ENCODE peak calls at places on chromosome 6, in six cellular contexts. R is GM12878, P is A549, W is K562, J is IMR-90, E is HepG2. Z is an unnamed sample.

GRCh38 chr6:128417698-128418097 is 102.7 kb downstream of the PTPRK start:
- DNase-seq in R (no peak), P (no peak), W (no peak), J (no peak), E (no peak), Z (no peak)

GRCh38 chr6:139531148-139531547 is 156.7 kb upstream of the CITED2 start:
- DNase-seq in R (no peak), P (no peak), W (peak), J (peak), E (no peak), Z (no peak)

GRCh38 chr6:154874684-154875594 is 120.2 kb upstream of the TIAM2 start:
- DNase-seq in R (no peak), P (no peak), W (no peak), J (no peak), E (peak), Z (no peak)

GRCh38 chr6:167840160-167840525 is 13.4 kb downstream of the AFDN start:
- DNase-seq in R (no peak), P (no peak), W (no peak), J (no peak), E (no peak), Z (no peak)

GRCh38 chr6:112480551-112480950 is 133.4 kb downstream of the RFPL4B start:
- DNase-seq in R (no peak), P (no peak), W (no peak), J (peak), E (no peak), Z (no peak)

GRCh38 chr6:105818505-105818904 is 267.6 kb upstream of the PRDM1 start:
- DNase-seq in R (no peak), P (no peak), W (no peak), J (no peak), E (no peak), Z (no peak)

GRCh38 chr6:148501178-148501590 is 158.5 kb downstream of the SASH1 start:
- DNase-seq in R (no peak), P (no peak), W (no peak), J (peak), E (no peak), Z (no peak)

GRCh38 chr6:41637179-41638001 is 878 bp upstream of the MDFI start:
- DNase-seq in R (no peak), P (no peak), W (no peak), J (no peak), E (no peak), Z (peak)

GRCh38 chr6:140445474-140446004 is 1071.1 kb upstream of the CITED2 start:
- DNase-seq in R (no peak), P (no peak), W (no peak), J (peak), E (no peak), Z (no peak)

GRCh38 chr6:160733045-160733646 is 31.1 kb downstream of the PLG start:
- DNase-seq in R (no peak), P (peak), W (peak), J (peak), E (peak), Z (peak)

GRCh38 chr6:33375143-33375649 is 16.4 kb upstream of the KIFC1 start:
- DNase-seq in R (no peak), P (no peak), W (no peak), J (peak), E (no peak), Z (peak)

GRCh38 chr6:42970859-42971612 is 7.9 kb downstream of the PEX6 start:
- DNase-seq in R (no peak), P (no peak), W (peak), J (peak), E (peak), Z (no peak)

GRCh38 chr6:108030223-108030622 is 44.3 kb downstream of the OSTM1 start:
- DNase-seq in R (no peak), P (no peak), W (no peak), J (no peak), E (peak), Z (no peak)

GRCh38 chr6:138446821-138447220 is 42.8 kb downstream of the HEBP2 start:
- DNase-seq in R (no peak), P (no peak), W (no peak), J (no peak), E (no peak), Z (no peak)

GRCh38 chr6:74734901-74735300 is 471.0 kb downstream of the COL12A1 start:
- DNase-seq in R (no peak), P (no peak), W (no peak), J (no peak), E (no peak), Z (no peak)

GRCh38 chr6:113529191-113529590 is 328.0 kb upstream of the MARCKS start:
- DNase-seq in R (no peak), P (no peak), W (no peak), J (peak), E (no peak), Z (peak)

GRCh38 chr6:34985236-34985635 is 96.2 kb downstream of the ANKS1A start:
- DNase-seq in R (no peak), P (no peak), W (no peak), J (no peak), E (no peak), Z (no peak)

GRCh38 chr6:303948-304558 is 11.8 kb downstream of the DUSP22 start:
- DNase-seq in R (no peak), P (no peak), W (no peak), J (no peak), E (no peak), Z (no peak)

GRCh38 chr6:137589067-137589848 is 95.1 kb upstream of the OLIG3 start:
- DNase-seq in R (peak), P (peak), W (peak), J (peak), E (peak), Z (peak)

GRCh38 chr6:154510144-154510905 is at the start of gene CNKSR3:
- DNase-seq in R (no peak), P (peak), W (peak), J (peak), E (peak), Z (peak)

GRCh38 chr6:16276991-16277981 is 38.9 kb downstream of the GMPR start:
- DNase-seq in R (no peak), P (peak), W (peak), J (peak), E (peak), Z (peak)

GRCh38 chr6:39929733-39930461 is 4.4 kb downstream of the MOCS1 start:
- DNase-seq in R (no peak), P (no peak), W (no peak), J (peak), E (peak), Z (no peak)

GRCh38 chr6:134795696-134796095 is 154.2 kb downstream of the ALDH8A1 start:
- DNase-seq in R (no peak), P (no peak), W (no peak), J (no peak), E (no peak), Z (no peak)

GRCh38 chr6:169577974-169578373 is 123.9 kb downstream of the WDR27 start:
- DNase-seq in R (no peak), P (no peak), W (no peak), J (no peak), E (no peak), Z (no peak)

GRCh38 chr6:127475135-127475822 is 16.1 kb upstream of the KIAA0408 start:
- DNase-seq in R (no peak), P (no peak), W (no peak), J (no peak), E (no peak), Z (no peak)

GRCh38 chr6:21423106-21423854 is 170.3 kb upstream of the SOX4 start:
- DNase-seq in R (no peak), P (no peak), W (no peak), J (no peak), E (no peak), Z (no peak)

GRCh38 chr6:39887692-39888450 is 46.4 kb downstream of the MOCS1 start:
- DNase-seq in R (no peak), P (no peak), W (no peak), J (peak), E (peak), Z (no peak)

GRCh38 chr6:8958894-8959511 is 523.7 kb upstream of the SLC35B3 start:
- DNase-seq in R (no peak), P (no peak), W (no peak), J (peak), E (peak), Z (no peak)

GRCh38 chr6:88655586-88655985 is 307.8 kb downstream of the RNGTT start:
- DNase-seq in R (no peak), P (no peak), W (no peak), J (no peak), E (no peak), Z (no peak)

GRCh38 chr6:168282985-168283685 is 36.4 kb downstream of the DACT2 start:
- DNase-seq in R (no peak), P (no peak), W (no peak), J (no peak), E (peak), Z (no peak)

GRCh38 chr6:88989215-88989614 is 25.8 kb upstream of the RNGTT start:
- DNase-seq in R (no peak), P (no peak), W (no peak), J (peak), E (no peak), Z (no peak)

GRCh38 chr6:147695819-147696218 is 187.3 kb downstream of the SAMD5 start:
- DNase-seq in R (no peak), P (no peak), W (no peak), J (no peak), E (no peak), Z (no peak)

GRCh38 chr6:78830810-78831209 is 36.5 kb upstream of the IRAK1BP1 start:
- DNase-seq in R (no peak), P (no peak), W (no peak), J (no peak), E (no peak), Z (no peak)

GRCh38 chr6:78829407-78829806 is 37.9 kb upstream of the IRAK1BP1 start:
- DNase-seq in R (no peak), P (no peak), W (no peak), J (no peak), E (no peak), Z (no peak)

GRCh38 chr6:78835817-78836216 is 31.5 kb upstream of the IRAK1BP1 start:
- DNase-seq in R (no peak), P (no peak), W (no peak), J (peak), E (no peak), Z (no peak)

GRCh38 chr6:78832091-78832808 is 35.1 kb upstream of the IRAK1BP1 start:
- DNase-seq in R (no peak), P (no peak), W (no peak), J (no peak), E (no peak), Z (no peak)

GRCh38 chr6:78831492-78831891 is 35.9 kb upstream of the IRAK1BP1 start:
- DNase-seq in R (no peak), P (no peak), W (no peak), J (peak), E (no peak), Z (no peak)
- TF ChIP-seq SMC3 in R (no peak), P (no peak), W (no peak), J (no peak), E (no peak), Z (no peak)

GRCh38 chr6:45651301-45651700 is 273.6 kb upstream of the SUPT3H start:
- DNase-seq in R (no peak), P (no peak), W (no peak), J (no peak), E (no peak), Z (no peak)

GRCh38 chr6:45654673-45655072 is 276.9 kb upstream of the SUPT3H start:
- DNase-seq in R (no peak), P (no peak), W (no peak), J (peak), E (no peak), Z (no peak)

GRCh38 chr6:45655630-45656422 is 278.1 kb upstream of the SUPT3H start:
- DNase-seq in R (no peak), P (peak), W (no peak), J (peak), E (no peak), Z (no peak)

GRCh38 chr6:45652393-45652792 is 274.7 kb upstream of the SUPT3H start:
- DNase-seq in R (no peak), P (no peak), W (no peak), J (no peak), E (no peak), Z (no peak)

DNA sequence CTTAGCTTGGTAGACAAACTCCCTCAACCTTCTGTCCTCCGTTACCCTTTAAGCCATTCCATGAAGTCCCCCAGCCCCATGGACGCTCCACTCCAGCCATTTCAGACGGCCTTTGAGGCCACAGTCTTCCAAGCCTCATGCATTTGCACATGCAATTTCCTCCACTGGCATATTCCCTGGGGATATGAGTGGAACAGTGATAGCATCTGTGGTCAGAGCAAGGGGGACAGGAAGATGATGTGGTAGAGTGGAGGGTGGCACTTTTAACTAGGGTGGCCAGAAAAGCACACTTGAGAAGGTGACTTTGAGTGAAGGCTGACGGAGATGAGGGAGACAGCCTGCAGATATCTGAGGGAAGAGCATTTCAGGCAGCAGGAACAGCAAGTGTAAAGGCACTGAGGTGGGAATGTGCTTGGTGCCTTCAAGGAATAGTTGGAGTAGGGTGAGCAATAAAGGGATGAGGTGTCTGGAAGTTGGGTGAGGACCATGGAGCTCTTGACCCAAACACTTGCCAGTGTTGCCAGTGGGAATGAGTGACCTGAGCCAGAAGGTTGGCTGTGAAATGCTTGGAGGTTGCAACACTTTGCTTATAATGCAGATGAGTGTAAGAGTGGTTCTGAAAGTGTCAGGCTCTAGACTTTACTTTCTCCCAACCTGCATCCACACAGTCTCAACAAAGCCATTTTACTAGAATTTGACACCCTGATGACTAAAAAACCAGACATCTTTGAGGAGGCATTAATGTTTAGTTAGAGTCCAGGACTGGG is 275.6 kb upstream of the SUPT3H start:
- DNase-seq in R (no peak), P (no peak), W (no peak), J (no peak), E (no peak), Z (no peak)
- TF ChIP-seq SMC3 in R (no peak), P (no peak), W (no peak), J (no peak), E (no peak), Z (no peak)

GRCh38 chr6:57242505-57242904 is 20.4 kb upstream of the RAB23 start:
- DNase-seq in R (no peak), P (peak), W (no peak), J (peak), E (peak), Z (no peak)
- TF ChIP-seq SMC3 in R (no peak), P (no peak), W (no peak), J (no peak), E (no peak), Z (no peak)

GRCh38 chr6:24255676-24256075 is 102.2 kb downstream of the DCDC2 start:
- DNase-seq in R (peak), P (no peak), W (no peak), J (no peak), E (no peak), Z (no peak)
- TF ChIP-seq SMC3 in R (no peak), P (no peak), W (no peak), J (no peak), E (no peak), Z (no peak)

GRCh38 chr6:152952866-152953509 is 29.9 kb downstream of the FBXO5 start:
- DNase-seq in R (no peak), P (peak), W (no peak), J (peak), E (peak), Z (peak)
- TF ChIP-seq SMC3 in R (peak), P (peak), W (peak), J (peak), E (peak), Z (peak)

GRCh38 chr6:44851176-44851575 is 463.7 kb downstream of the CDC5L start:
- DNase-seq in R (no peak), P (no peak), W (no peak), J (peak), E (no peak), Z (no peak)
- TF ChIP-seq SMC3 in R (no peak), P (no peak), W (no peak), J (no peak), E (no peak), Z (no peak)

DNA sequence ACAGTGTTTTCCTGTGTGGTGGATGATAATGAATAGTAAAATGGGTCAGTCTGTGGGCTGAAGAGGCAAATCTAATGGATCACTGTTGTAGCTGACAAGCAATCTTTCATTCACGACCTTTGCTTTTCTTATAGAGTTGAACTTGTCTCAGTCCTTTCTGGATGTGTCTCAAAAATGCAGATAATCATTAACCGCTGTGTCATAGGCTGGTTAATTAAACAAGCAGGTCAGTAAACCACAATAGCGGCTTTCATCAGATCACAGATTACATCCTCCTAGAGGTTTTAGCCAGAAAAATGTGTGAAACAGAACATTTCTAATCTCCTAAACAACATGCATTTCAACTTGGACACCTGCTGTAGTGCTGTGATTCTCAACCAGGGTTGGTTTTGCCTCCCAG is 2.5 kb upstream of the METTL24 start:
- DNase-seq in R (no peak), P (no peak), W (no peak), J (no peak), E (peak), Z (no peak)
- TF ChIP-seq SMC3 in R (no peak), P (no peak), W (no peak), J (no peak), E (no peak), Z (no peak)

GRCh38 chr6:149648148-149649145 is at the start of gene KATNA1:
- DNase-seq in R (peak), P (peak), W (peak), J (peak), E (peak), Z (peak)

GRCh38 chr6:149646599-149646998 is 1.9 kb downstream of the KATNA1 start:
- DNase-seq in R (no peak), P (no peak), W (peak), J (no peak), E (no peak), Z (no peak)

GRCh38 chr6:149642829-149643580 is 5.5 kb downstream of the KATNA1 start:
- DNase-seq in R (no peak), P (no peak), W (no peak), J (peak), E (no peak), Z (no peak)
- TF ChIP-seq SMC3 in R (no peak), P (no peak), W (no peak), J (no peak), E (no peak), Z (no peak)

GRCh38 chr6:44652551-44652950 is 265.0 kb downstream of the CDC5L start:
- DNase-seq in R (no peak), P (no peak), W (no peak), J (peak), E (no peak), Z (no peak)
- TF ChIP-seq SMC3 in R (no peak), P (no peak), W (no peak), J (no peak), E (no peak), Z (no peak)

DNA sequence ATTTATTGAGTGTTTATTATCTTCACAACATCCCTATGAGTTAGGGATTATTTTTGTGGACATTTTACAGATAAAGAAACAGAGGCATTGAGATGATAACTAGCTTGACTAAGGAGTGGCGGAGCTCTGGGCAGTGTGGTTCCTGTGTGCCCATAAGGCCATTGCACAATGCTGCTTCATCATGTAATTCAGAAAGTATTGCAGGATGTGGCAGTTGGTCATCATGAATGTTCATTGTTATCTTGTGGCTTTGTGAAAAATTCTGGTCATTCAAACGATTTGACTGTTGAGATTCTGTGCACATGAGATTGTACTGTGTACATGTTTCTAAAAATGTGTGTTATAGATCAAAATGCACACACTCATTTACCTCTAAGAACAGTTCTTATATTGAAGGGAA is 150.8 kb downstream of the ESR1 start:
- DNase-seq in R (no peak), P (no peak), W (no peak), J (no peak), E (no peak), Z (no peak)
- TF ChIP-seq SMC3 in R (no peak), P (no peak), W (no peak), J (no peak), E (no peak), Z (no peak)

Z was measured in SK-N-SH.